ENCODE peak calls at places on chromosomes 7 and 10, in seven cellular contexts. W is adipocyte; T is transverse colon; H is HS-5; G is central memory CD8-positive, alpha-beta T cell; X is retina; B is activated T-cell treated with anti-CD3 and anti-CD28 coated beads for 1 hour. A is an unnamed sample.

GRCh38 chr10:69635428-69636272 is 5.6 kb downstream of the FAM241B start:
- DNase-seq in W (no peak), T (no peak), H (no peak), G (no peak), X (peak), B (no peak), A (no peak)

GRCh38 chr7:104652434-104652833 is 324.0 kb downstream of the LHFPL3 start:
- DNase-seq in W (no peak), T (no peak), H (no peak), G (no peak), X (no peak), B (no peak), A (no peak)

GRCh38 chr7:36788814-36789470 is 64.6 kb upstream of the AOAH start:
- DNase-seq in W (no peak), T (no peak), H (no peak), G (no peak), X (no peak), B (no peak), A (no peak)

GRCh38 chr10:22931948-22932347 is 4.1 kb downstream of the ARMC3 start:
- DNase-seq in W (no peak), T (no peak), H (no peak), G (no peak), X (no peak), B (no peak), A (no peak)

GRCh38 chr10:62815373-62816111 is 624 bp downstream of the EGR2 start:
- DNase-seq in W (peak), T (no peak), H (no peak), G (no peak), X (peak), B (peak), A (peak)

GRCh38 chr7:142556745-142557144 is 192.5 kb upstream of the PRSS1 start:
- DNase-seq in W (peak), T (peak), H (peak), G (no peak), X (no peak), B (no peak), A (no peak)

GRCh38 chr10:116554628-116555027 is 8.9 kb downstream of the PNLIP start:
- DNase-seq in W (no peak), T (no peak), H (no peak), G (no peak), X (no peak), B (no peak), A (no peak)

GRCh38 chr7:53485354-53485753 is 449.9 kb downstream of the POM121L12 start:
- DNase-seq in W (no peak), T (no peak), H (no peak), G (no peak), X (no peak), B (no peak), A (no peak)

GRCh38 chr10:122490786-122491680 is 29.7 kb downstream of the HTRA1 start:
- DNase-seq in W (peak), T (peak), H (no peak), G (no peak), X (no peak), B (no peak), A (no peak)

GRCh38 chr10:28728396-28728795 is 51.1 kb downstream of the BAMBI start:
- DNase-seq in W (no peak), T (no peak), H (no peak), G (no peak), X (no peak), B (no peak), A (no peak)